ENCODE peak calls at places on chromosomes 4 and X, in six cellular contexts. One of them, this sample, is unnamed.

GRCh38 chr4:26839534-26839951 is 21.1 kb upstream of the STIM2 start:
- DNase-seq in iris pigment epithelial cell: no peak
- DNase-seq in ureter: no peak
- DNase-seq in H4: peak; percentile 96
- DNase-seq in H9: no peak
- DNase-seq in activated gamma-delta T cell treated with Interleukin-2 at 50 U/mL for 16 hours: no peak
- DNase-seq in this sample: peak; percentile 44

GRCh38 chrX:124239324-124239723 is 93.1 kb upstream of the TEX13D start:
- DNase-seq in iris pigment epithelial cell: no peak
- DNase-seq in ureter: no peak
- DNase-seq in H4: no peak
- DNase-seq in H9: no peak
- DNase-seq in activated gamma-delta T cell treated with Interleukin-2 at 50 U/mL for 16 hours: no peak
- DNase-seq in this sample: no peak

GRCh38 chr4:83054928-83055327 is 19.9 kb downstream of the COPS4 start:
- DNase-seq in iris pigment epithelial cell: peak; percentile 18
- DNase-seq in ureter: no peak
- DNase-seq in H4: no peak
- DNase-seq in H9: no peak
- DNase-seq in activated gamma-delta T cell treated with Interleukin-2 at 50 U/mL for 16 hours: no peak
- DNase-seq in this sample: peak; percentile 22

GRCh38 chrX:10015711-10016515 is 48.8 kb downstream of the CLDN34 start:
- DNase-seq in iris pigment epithelial cell: no peak
- DNase-seq in ureter: no peak
- DNase-seq in H4: no peak
- DNase-seq in H9: peak; percentile 46
- DNase-seq in activated gamma-delta T cell treated with Interleukin-2 at 50 U/mL for 16 hours: no peak
- DNase-seq in this sample: peak; percentile 63

GRCh38 chr4:9745782-9746181 is 35.7 kb upstream of the DRD5 start:
- DNase-seq in iris pigment epithelial cell: no peak
- DNase-seq in ureter: no peak
- DNase-seq in H4: no peak
- DNase-seq in H9: no peak
- DNase-seq in activated gamma-delta T cell treated with Interleukin-2 at 50 U/mL for 16 hours: no peak
- DNase-seq in this sample: no peak

GRCh38 chr4:21815651-21816050 is 132.9 kb downstream of the KCNIP4 start:
- DNase-seq in iris pigment epithelial cell: no peak
- DNase-seq in ureter: no peak
- DNase-seq in H4: no peak
- DNase-seq in H9: no peak
- DNase-seq in activated gamma-delta T cell treated with Interleukin-2 at 50 U/mL for 16 hours: no peak
- DNase-seq in this sample: no peak

GRCh38 chr4:147731611-147732515 is at the start of gene ARHGAP10:
- DNase-seq in iris pigment epithelial cell: peak; percentile 80
- DNase-seq in ureter: peak; percentile 80
- DNase-seq in H4: peak; percentile 71
- DNase-seq in H9: peak; percentile 65
- DNase-seq in activated gamma-delta T cell treated with Interleukin-2 at 50 U/mL for 16 hours: peak; percentile 65
- DNase-seq in this sample: peak; percentile 85

GRCh38 chr4:138138774-138139173 is 103.4 kb downstream of the SLC7A11 start:
- DNase-seq in iris pigment epithelial cell: no peak
- DNase-seq in ureter: no peak
- DNase-seq in H4: no peak
- DNase-seq in H9: no peak
- DNase-seq in activated gamma-delta T cell treated with Interleukin-2 at 50 U/mL for 16 hours: no peak
- DNase-seq in this sample: no peak

GRCh38 chr4:150664935-150665334 is 83.0 kb downstream of the MAB21L2 start:
- DNase-seq in iris pigment epithelial cell: peak; percentile 36
- DNase-seq in ureter: no peak
- DNase-seq in H4: no peak
- DNase-seq in H9: no peak
- DNase-seq in activated gamma-delta T cell treated with Interleukin-2 at 50 U/mL for 16 hours: no peak
- DNase-seq in this sample: peak; percentile 20

GRCh38 chr4:71526626-71527406 is 188.0 kb downstream of the SLC4A4 start:
- DNase-seq in iris pigment epithelial cell: no peak
- DNase-seq in ureter: no peak
- DNase-seq in H4: no peak
- DNase-seq in H9: no peak
- DNase-seq in activated gamma-delta T cell treated with Interleukin-2 at 50 U/mL for 16 hours: no peak
- DNase-seq in this sample: no peak

GRCh38 chrX:42615161-42615563 is 162.8 kb downstream of the PPP1R2C start:
- DNase-seq in iris pigment epithelial cell: no peak
- DNase-seq in ureter: no peak
- DNase-seq in H4: peak; percentile 21
- DNase-seq in H9: peak; percentile 63
- DNase-seq in activated gamma-delta T cell treated with Interleukin-2 at 50 U/mL for 16 hours: peak; percentile 13
- DNase-seq in this sample: no peak

GRCh38 chr4:67220848-67221247 is 324.5 kb downstream of the CENPC start:
- DNase-seq in iris pigment epithelial cell: no peak
- DNase-seq in ureter: no peak
- DNase-seq in H4: no peak
- DNase-seq in H9: no peak
- DNase-seq in activated gamma-delta T cell treated with Interleukin-2 at 50 U/mL for 16 hours: no peak
- DNase-seq in this sample: no peak

GRCh38 chrX:1914606-1915365 is 299.9 kb downstream of the ASMT start:
- DNase-seq in iris pigment epithelial cell: no peak
- DNase-seq in ureter: no peak
- DNase-seq in H4: no peak
- DNase-seq in H9: peak; percentile 47
- DNase-seq in activated gamma-delta T cell treated with Interleukin-2 at 50 U/mL for 16 hours: no peak
- DNase-seq in this sample: no peak

GRCh38 chrX:94751611-94752010 is 1077.6 kb downstream of the FAM133A start:
- DNase-seq in iris pigment epithelial cell: no peak
- DNase-seq in ureter: no peak
- DNase-seq in H4: peak; percentile 3
- DNase-seq in H9: no peak
- DNase-seq in activated gamma-delta T cell treated with Interleukin-2 at 50 U/mL for 16 hours: no peak
- DNase-seq in this sample: no peak

GRCh38 chr4:185754961-185755360 is 57.0 kb downstream of the SORBS2 start:
- DNase-seq in iris pigment epithelial cell: no peak
- DNase-seq in ureter: no peak
- DNase-seq in H4: no peak
- DNase-seq in H9: no peak
- DNase-seq in activated gamma-delta T cell treated with Interleukin-2 at 50 U/mL for 16 hours: no peak
- DNase-seq in this sample: no peak

GRCh38 chr4:189128341-189128740 is 812.3 kb upstream of the FRG1 start:
- DNase-seq in iris pigment epithelial cell: no peak
- DNase-seq in ureter: no peak
- DNase-seq in H4: no peak
- DNase-seq in H9: no peak
- DNase-seq in activated gamma-delta T cell treated with Interleukin-2 at 50 U/mL for 16 hours: no peak
- DNase-seq in this sample: no peak

GRCh38 chrX:119694601-119695534 is 1.9 kb upstream of the SEPTIN6 start:
- DNase-seq in iris pigment epithelial cell: no peak
- DNase-seq in ureter: no peak
- DNase-seq in H4: no peak
- DNase-seq in H9: peak; percentile 60
- DNase-seq in activated gamma-delta T cell treated with Interleukin-2 at 50 U/mL for 16 hours: no peak
- DNase-seq in this sample: no peak

GRCh38 chrX:107712231-107713204 is 63.1 kb downstream of the TSC22D3 start:
- DNase-seq in iris pigment epithelial cell: peak; percentile 65
- DNase-seq in ureter: peak; percentile 41
- DNase-seq in H4: no peak
- DNase-seq in H9: no peak
- DNase-seq in activated gamma-delta T cell treated with Interleukin-2 at 50 U/mL for 16 hours: no peak
- DNase-seq in this sample: peak; percentile 77

GRCh38 chr4:6331018-6331417 is 61.4 kb downstream of the WFS1 start:
- DNase-seq in iris pigment epithelial cell: peak; percentile 20
- DNase-seq in ureter: no peak
- DNase-seq in H4: peak; percentile 49
- DNase-seq in H9: peak; percentile 60
- DNase-seq in activated gamma-delta T cell treated with Interleukin-2 at 50 U/mL for 16 hours: no peak
- DNase-seq in this sample: no peak

GRCh38 chr4:76892601-76893000 is 5.3 kb downstream of the SOWAHB start:
- DNase-seq in iris pigment epithelial cell: no peak
- DNase-seq in ureter: no peak
- DNase-seq in H4: no peak
- DNase-seq in H9: no peak
- DNase-seq in activated gamma-delta T cell treated with Interleukin-2 at 50 U/mL for 16 hours: no peak
- DNase-seq in this sample: no peak

GRCh38 chr4:43778187-43778915 is 670.3 kb downstream of the KCTD8 start:
- DNase-seq in iris pigment epithelial cell: no peak
- DNase-seq in ureter: no peak
- DNase-seq in H4: no peak
- DNase-seq in H9: no peak
- DNase-seq in activated gamma-delta T cell treated with Interleukin-2 at 50 U/mL for 16 hours: no peak
- DNase-seq in this sample: no peak

GRCh38 chr4:51845736-51846135 is 2.8 kb downstream of the DCUN1D4 start:
- DNase-seq in iris pigment epithelial cell: peak; percentile 27
- DNase-seq in ureter: no peak
- DNase-seq in H4: no peak
- DNase-seq in H9: no peak
- DNase-seq in activated gamma-delta T cell treated with Interleukin-2 at 50 U/mL for 16 hours: no peak
- DNase-seq in this sample: no peak

GRCh38 chr4:99087887-99088484 is 602 bp downstream of the ADH5 start:
- DNase-seq in iris pigment epithelial cell: peak; percentile 86
- DNase-seq in ureter: peak; percentile 68
- DNase-seq in H4: peak; percentile 53
- DNase-seq in H9: peak; percentile 41
- DNase-seq in activated gamma-delta T cell treated with Interleukin-2 at 50 U/mL for 16 hours: peak; percentile 5
- DNase-seq in this sample: peak; percentile 93

GRCh38 chrX:151384807-151385206 is 12.2 kb upstream of the VMA21 start:
- DNase-seq in iris pigment epithelial cell: no peak
- DNase-seq in ureter: no peak
- DNase-seq in H4: peak; percentile 47
- DNase-seq in H9: no peak
- DNase-seq in activated gamma-delta T cell treated with Interleukin-2 at 50 U/mL for 16 hours: no peak
- DNase-seq in this sample: no peak

GRCh38 chrX:44035576-44035975 is 62.4 kb upstream of the NDP start:
- DNase-seq in iris pigment epithelial cell: no peak
- DNase-seq in ureter: no peak
- DNase-seq in H4: no peak
- DNase-seq in H9: no peak
- DNase-seq in activated gamma-delta T cell treated with Interleukin-2 at 50 U/mL for 16 hours: no peak
- DNase-seq in this sample: no peak

GRCh38 chr4:16026155-16026761 is 57.6 kb downstream of the PROM1 start:
- DNase-seq in iris pigment epithelial cell: peak; percentile 60
- DNase-seq in ureter: no peak
- DNase-seq in H4: peak; percentile 52
- DNase-seq in H9: no peak
- DNase-seq in activated gamma-delta T cell treated with Interleukin-2 at 50 U/mL for 16 hours: no peak
- DNase-seq in this sample: peak; percentile 78

GRCh38 chr4:141713771-141714445 is 77.5 kb downstream of the IL15 start:
- DNase-seq in iris pigment epithelial cell: peak; percentile 75
- DNase-seq in ureter: no peak
- DNase-seq in H4: no peak
- DNase-seq in H9: no peak
- DNase-seq in activated gamma-delta T cell treated with Interleukin-2 at 50 U/mL for 16 hours: no peak
- DNase-seq in this sample: peak; percentile 38

GRCh38 chr4:99024481-99025275 is 29.2 kb downstream of the METAP1 start:
- DNase-seq in iris pigment epithelial cell: no peak
- DNase-seq in ureter: no peak
- DNase-seq in H4: no peak
- DNase-seq in H9: no peak
- DNase-seq in activated gamma-delta T cell treated with Interleukin-2 at 50 U/mL for 16 hours: no peak
- DNase-seq in this sample: no peak

GRCh38 chr4:81256059-81256635 is 41.1 kb upstream of the PRKG2 start:
- DNase-seq in iris pigment epithelial cell: no peak
- DNase-seq in ureter: no peak
- DNase-seq in H4: no peak
- DNase-seq in H9: no peak
- DNase-seq in activated gamma-delta T cell treated with Interleukin-2 at 50 U/mL for 16 hours: no peak
- DNase-seq in this sample: no peak

GRCh38 chr4:10535900-10536299 is 78.7 kb upstream of the ZNF518B start:
- DNase-seq in iris pigment epithelial cell: no peak
- DNase-seq in ureter: no peak
- DNase-seq in H4: no peak
- DNase-seq in H9: no peak
- DNase-seq in activated gamma-delta T cell treated with Interleukin-2 at 50 U/mL for 16 hours: no peak
- DNase-seq in this sample: no peak

GRCh38 chr4:21802406-21802805 is 146.2 kb downstream of the KCNIP4 start:
- DNase-seq in iris pigment epithelial cell: peak; percentile 79
- DNase-seq in ureter: no peak
- DNase-seq in H4: peak; percentile 27
- DNase-seq in H9: no peak
- DNase-seq in activated gamma-delta T cell treated with Interleukin-2 at 50 U/mL for 16 hours: no peak
- DNase-seq in this sample: peak; percentile 48

GRCh38 chrX:25737540-25737939 is 400.6 kb upstream of the MAGEB18 start:
- DNase-seq in iris pigment epithelial cell: peak; percentile 9
- DNase-seq in ureter: no peak
- DNase-seq in H4: peak; percentile 23
- DNase-seq in H9: no peak
- DNase-seq in activated gamma-delta T cell treated with Interleukin-2 at 50 U/mL for 16 hours: no peak
- DNase-seq in this sample: peak; percentile 0

GRCh38 chr4:150078996-150079581 is 844 bp downstream of the DCLK2 start:
- DNase-seq in iris pigment epithelial cell: peak; percentile 42
- DNase-seq in ureter: no peak
- DNase-seq in H4: peak; percentile 32
- DNase-seq in H9: peak; percentile 61
- DNase-seq in activated gamma-delta T cell treated with Interleukin-2 at 50 U/mL for 16 hours: no peak
- DNase-seq in this sample: peak; percentile 53